ENCODE peak calls at places on chromosomes 5 and 9, in seven cellular contexts. J, C, E, A, S, P and U are unnamed samples.

GRCh38 chr5:39494534-39494933 is 69.8 kb upstream of the DAB2 start:
- DNase-seq in P (no peak), S (no peak), J (no peak), E (no peak), C (no peak), A (no peak), U (no peak)

GRCh38 chr9:121886759-121887485 is 206.2 kb downstream of the TTLL11 start:
- DNase-seq in P (no peak), S (no peak), J (no peak), E (no peak), C (no peak), A (no peak), U (no peak)

GRCh38 chr9:91930475-91930874 is 19.6 kb downstream of the ROR2 start:
- DNase-seq in S (no peak), E (no peak), J (no peak), C (peak), A (no peak), P (no peak), U (no peak)

GRCh38 chr5:151784141-151784540 is 12.4 kb downstream of the G3BP1 start:
- DNase-seq in C (no peak), S (no peak), P (no peak), J (no peak), E (no peak), A (no peak), U (no peak)

GRCh38 chr9:108149346-108149745 is 659.8 kb upstream of the KLF4 start:
- DNase-seq in J (no peak), P (no peak), E (no peak), C (no peak), S (no peak), A (no peak), U (no peak)

GRCh38 chr5:35199886-35200285 is 30.4 kb downstream of the PRLR start:
- DNase-seq in A (no peak), E (no peak), S (no peak), J (no peak), P (no peak), C (no peak), U (no peak)

GRCh38 chr5:126481243-126481642 is 58.0 kb downstream of the GRAMD2B start:
- DNase-seq in A (no peak), S (no peak), P (no peak), E (no peak), J (no peak), C (no peak), U (no peak)

GRCh38 chr5:56737002-56737621 is 78.2 kb upstream of the MAP3K1 start:
- DNase-seq in A (no peak), J (no peak), C (no peak), P (no peak), E (no peak), S (no peak), U (no peak)

GRCh38 chr9:128205296-128205944 is 2.2 kb downstream of the DNM1 start:
- DNase-seq in P (no peak), C (no peak), S (no peak), E (no peak), J (no peak), A (no peak), U (no peak)

GRCh38 chr9:123099548-123099947 is 66.1 kb downstream of the GPR21 start:
- DNase-seq in E (no peak), P (no peak), S (no peak), C (no peak), A (no peak), J (no peak), U (no peak)

GRCh38 chr5:72486371-72486770 is 20.8 kb downstream of the ZNF366 start:
- DNase-seq in S (no peak), J (no peak), P (no peak), C (no peak), A (no peak), E (no peak), U (no peak)

GRCh38 chr5:171750316-171750788 is 35.3 kb upstream of the SMIM23 start:
- DNase-seq in E (peak), C (no peak), S (peak), J (peak), P (no peak), A (no peak), U (no peak)

GRCh38 chr9:110731437-110732028 is 62.9 kb downstream of the MUSK start:
- DNase-seq in A (no peak), J (no peak), E (no peak), C (no peak), S (no peak), P (no peak), U (no peak)

GRCh38 chr5:38616061-38616460 is 59.6 kb upstream of the LIFR start:
- DNase-seq in P (no peak), E (no peak), J (no peak), A (no peak), S (no peak), C (no peak), U (no peak)

GRCh38 chr9:135515541-135515951 is 5.7 kb upstream of the LCN1 start:
- DNase-seq in P (no peak), E (no peak), S (no peak), C (no peak), A (no peak), J (peak), U (no peak)

GRCh38 chr5:157108961-157109360 is at the start of gene HAVCR2:
- DNase-seq in A (peak), J (no peak), S (peak), C (no peak), P (peak), E (no peak), U (peak)

GRCh38 chr9:19533373-19533772 is 124.6 kb downstream of the ACER2 start:
- DNase-seq in E (no peak), C (no peak), P (no peak), A (no peak), S (no peak), J (no peak), U (no peak)

GRCh38 chr5:151682240-151682639 is 4.5 kb downstream of the SPARC start:
- DNase-seq in C (no peak), J (no peak), S (no peak), A (no peak), E (no peak), P (no peak), U (no peak)

GRCh38 chr9:91207889-91208651 is 153.6 kb downstream of the AUH start:
- DNase-seq in J (no peak), E (no peak), P (peak), C (peak), A (peak), S (no peak), U (no peak)

GRCh38 chr5:177362102-177362868 is 4.6 kb downstream of the RGS14 start:
- DNase-seq in P (no peak), E (peak), S (no peak), J (no peak), C (peak), A (no peak), U (no peak)

GRCh38 chr5:54243483-54244080 is 66.8 kb downstream of the ARL15 start:
- DNase-seq in P (peak), E (no peak), C (peak), J (no peak), A (peak), S (no peak), U (no peak)

GRCh38 chr5:143506881-143507552 is 103.5 kb upstream of the NR3C1 start:
- DNase-seq in A (no peak), E (no peak), C (peak), S (no peak), J (no peak), P (no peak), U (no peak)

GRCh38 chr5:149271717-149272558 is at the start of gene AFAP1L1:
- DNase-seq in C (peak), S (peak), A (no peak), J (peak), P (peak), E (peak), U (no peak)

GRCh38 chr5:56493293-56493692 is 260.2 kb upstream of the ANKRD55 start:
- DNase-seq in E (no peak), J (no peak), C (no peak), A (no peak), S (no peak), P (no peak), U (no peak)

GRCh38 chr5:157390179-157390923 is 69.7 kb upstream of the NIPAL4 start:
- DNase-seq in A (no peak), C (peak), E (no peak), P (peak), S (no peak), J (no peak), U (no peak)

GRCh38 chr9:88835038-88835466 is 156.2 kb upstream of the S1PR3 start:
- DNase-seq in C (peak), S (no peak), E (no peak), P (peak), A (no peak), J (no peak), U (no peak)

GRCh38 chr5:122880170-122880689 is 34.8 kb downstream of the SNX24 start:
- DNase-seq in S (no peak), C (no peak), E (no peak), A (no peak), P (no peak), J (no peak), U (no peak)